ENCODE peak calls at places on chromosomes 3 and 15, in eight cellular contexts. B, Y, T, L, X, E, V and S are unnamed samples.

GRCh38 chr3:64176461-64176996 is 48.7 kb downstream of the PRICKLE2 start:
- DNase-seq in B (no peak), Y (no peak), T (no peak), L (no peak), X (peak; percentile 33), E (no peak), V (no peak), S (no peak)

GRCh38 chr15:95169701-95170459 is 938.5 kb downstream of the MCTP2 start:
- DNase-seq in B (no peak), Y (no peak), T (no peak), L (no peak), X (no peak), E (no peak), V (no peak), S (no peak)

GRCh38 chr15:60477991-60478632 is 830 bp downstream of the ICE2 start:
- DNase-seq in B (peak; percentile 21), Y (peak; percentile 45), T (no peak), L (no peak), X (peak; percentile 15), E (peak; percentile 17), V (peak; percentile 46), S (no peak)

GRCh38 chr3:55059027-55059629 is 131.3 kb upstream of the LRTM1 start:
- DNase-seq in B (no peak), Y (no peak), T (no peak), L (no peak), X (no peak), E (no peak), V (no peak), S (no peak)

GRCh38 chr15:35737521-35737920 is 191.6 kb upstream of the DPH6 start:
- DNase-seq in B (no peak), Y (no peak), T (no peak), L (no peak), X (no peak), E (no peak), V (no peak), S (no peak)

GRCh38 chr3:29420106-29420505 is 139.2 kb downstream of the RBMS3 start:
- DNase-seq in B (no peak), Y (no peak), T (no peak), L (no peak), X (no peak), E (no peak), V (no peak), S (no peak)

GRCh38 chr3:145735631-145736030 is 425.4 kb downstream of the PLOD2 start:
- DNase-seq in B (no peak), Y (no peak), T (no peak), L (no peak), X (no peak), E (no peak), V (no peak), S (no peak)

GRCh38 chr3:134644731-134645514 is 5.9 kb downstream of the KY start:
- DNase-seq in B (no peak), Y (no peak), T (no peak), L (no peak), X (no peak), E (no peak), V (no peak), S (no peak)

GRCh38 chr15:64847016-64847415 is 5.3 kb downstream of the PLEKHO2 start:
- DNase-seq in B (no peak), Y (no peak), T (no peak), L (no peak), X (no peak), E (no peak), V (no peak), S (no peak)

GRCh38 chr3:108329087-108329486 is 32.7 kb downstream of the HHLA2 start:
- DNase-seq in B (no peak), Y (no peak), T (no peak), L (no peak), X (no peak), E (no peak), V (no peak), S (no peak)

GRCh38 chr3:103184772-103185171 is 750.0 kb downstream of the ZPLD1 start:
- DNase-seq in B (no peak), Y (no peak), T (no peak), L (no peak), X (no peak), E (no peak), V (no peak), S (no peak)

GRCh38 chr3:79016587-79017380 is 751.0 kb downstream of the ROBO1 start:
- DNase-seq in B (no peak), Y (no peak), T (no peak), L (no peak), X (no peak), E (no peak), V (no peak), S (no peak)

GRCh38 chr15:81548350-81549116 is 174.5 kb upstream of the TMC3 start:
- DNase-seq in B (no peak), Y (no peak), T (no peak), L (no peak), X (no peak), E (no peak), V (no peak), S (no peak)

GRCh38 chr3:136194409-136195257 is 1.5 kb downstream of the MSL2 start:
- DNase-seq in B (no peak), Y (no peak), T (peak; percentile 17), L (no peak), X (peak; percentile 24), E (peak; percentile 35), V (peak; percentile 86), S (no peak)

GRCh38 chr15:99343836-99344551 is 92.7 kb downstream of the LRRC28 start:
- DNase-seq in B (no peak), Y (peak; percentile 35), T (peak; percentile 66), L (no peak), X (no peak), E (peak; percentile 30), V (peak; percentile 42), S (no peak)

GRCh38 chr3:4993276-4994143 is 14.3 kb downstream of the BHLHE40 start:
- DNase-seq in B (no peak), Y (no peak), T (no peak), L (no peak), X (no peak), E (no peak), V (no peak), S (no peak)

GRCh38 chr3:14806641-14807263 is 12.0 kb upstream of the FGD5 start:
- DNase-seq in B (no peak), Y (no peak), T (no peak), L (no peak), X (no peak), E (no peak), V (peak; percentile 80), S (no peak)

GRCh38 chr3:33758874-33759273 is 39.6 kb upstream of the PDCD6IP start:
- DNase-seq in B (no peak), Y (no peak), T (no peak), L (no peak), X (no peak), E (no peak), V (no peak), S (no peak)

GRCh38 chr15:29917600-29918597 is 95.6 kb upstream of the TJP1 start:
- DNase-seq in B (no peak), Y (peak; percentile 56), T (no peak), L (no peak), X (no peak), E (no peak), V (no peak), S (no peak)

GRCh38 chr15:73125219-73125618 is 73.0 kb downstream of the NEO1 start:
- DNase-seq in B (no peak), Y (no peak), T (no peak), L (no peak), X (no peak), E (no peak), V (peak; percentile 7), S (no peak)

GRCh38 chr15:67820992-67821783 is 4.1 kb upstream of the SKOR1 start:
- DNase-seq in B (peak; percentile 28), Y (no peak), T (peak; percentile 79), L (peak; percentile 78), X (no peak), E (no peak), V (peak; percentile 57), S (no peak)

GRCh38 chr15:88487796-88488523 is 20.5 kb downstream of the MRPS11 start:
- DNase-seq in B (no peak), Y (no peak), T (no peak), L (no peak), X (no peak), E (no peak), V (no peak), S (no peak)

GRCh38 chr3:77296527-77296926 is 256.6 kb downstream of the ROBO2 start:
- DNase-seq in B (no peak), Y (peak; percentile 19), T (no peak), L (peak; percentile 6), X (no peak), E (no peak), V (peak; percentile 2), S (no peak)

GRCh38 chr15:96947830-96948229 is 617.3 kb downstream of the NR2F2 start:
- DNase-seq in B (no peak), Y (no peak), T (peak; percentile 38), L (no peak), X (no peak), E (peak; percentile 10), V (no peak), S (no peak)
- TF ChIP-seq MAX in B (no peak), Y (no peak), T (no peak), L (no peak), X (no peak), E (no peak), V (no peak), S (no peak)

GRCh38 chr3:143627336-143627735 is 220.9 kb downstream of the SLC9A9 start:
- DNase-seq in B (no peak), Y (no peak), T (no peak), L (no peak), X (no peak), E (no peak), V (no peak), S (no peak)
- TF ChIP-seq CTCF in B (no peak), Y (no peak), T (no peak), L (no peak), X (no peak), E (no peak), V (no peak), S (no peak)

GRCh38 chr3:113330742-113331141 is 110.6 kb downstream of the CFAP44 start:
- DNase-seq in B (no peak), Y (no peak), T (no peak), L (no peak), X (no peak), E (no peak), V (no peak), S (no peak)

GRCh38 chr3:113331187-113331586 is 110.1 kb downstream of the CFAP44 start:
- DNase-seq in B (no peak), Y (no peak), T (no peak), L (no peak), X (no peak), E (no peak), V (no peak), S (no peak)

GRCh38 chr3:113329757-113330156 is 111.5 kb downstream of the CFAP44 start:
- DNase-seq in B (no peak), Y (no peak), T (no peak), L (no peak), X (no peak), E (no peak), V (no peak), S (no peak)
- TF ChIP-seq MAX in B (no peak), Y (no peak), T (no peak), L (no peak), X (no peak), E (no peak), V (no peak), S (no peak)

DNA sequence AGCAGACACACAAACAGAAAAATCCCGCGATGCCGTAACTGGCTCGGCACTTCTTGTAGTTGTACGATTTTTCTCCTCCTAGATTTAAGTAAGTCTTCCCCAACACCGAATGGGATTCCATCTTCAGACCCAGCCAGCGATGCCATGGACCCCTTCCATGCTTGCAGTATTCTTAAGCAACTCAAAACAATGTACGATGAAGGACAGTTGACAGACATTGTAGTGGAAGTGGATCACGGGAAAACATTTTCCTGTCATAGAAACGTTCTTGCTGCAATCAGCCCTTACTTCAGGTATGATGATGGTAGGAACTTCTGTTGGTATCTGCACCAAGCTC is 760 bp downstream of the KBTBD8 start:
- DNase-seq in B (no peak), Y (no peak), T (no peak), L (no peak), X (no peak), E (no peak), V (no peak), S (no peak)
- TF ChIP-seq CTCF in B (no peak), Y (no peak), T (no peak), L (no peak), X (no peak), E (no peak), V (no peak), S (no peak)